ENCODE peak calls at places on chromosomes 1 and 21, in eight cellular contexts. X is activated T-helper 1 cell treated with anti-CD3 and anti-CD28 coated beads, Interleukin-2, amount 50 U/mL, for 16 hours; Z is uterus; L is activated naive CD8-positive, alpha-beta T cell treated with anti-CD3 and anti-CD28 coated beads, Interleukin-2, amount 50 U/mL, for 24 hours; R is NCI-H1417; M is stromal cell of bone marrow; T is NCI-H1105; W is choroid plexus epithelial cell. D is an unnamed sample.

GRCh38 chr1:217435159-217435558 is 195.7 kb downstream of the GPATCH2 start:
- DNase-seq in R (peak), T (peak), W (no peak), X (no peak), L (no peak), M (no peak), Z (no peak), D (no peak)

GRCh38 chr1:29832471-29832870 is 596.1 kb downstream of the PTPRU start:
- DNase-seq in X (no peak), W (no peak), R (no peak), T (no peak), M (no peak), L (no peak), Z (no peak), D (no peak)

GRCh38 chr1:218698181-218698580 is 353.0 kb downstream of the TGFB2 start:
- DNase-seq in Z (no peak), M (no peak), X (no peak), T (no peak), W (no peak), R (no peak), L (no peak), D (no peak)

GRCh38 chr1:37174876-37175275 is 140.6 kb upstream of the GRIK3 start:
- DNase-seq in Z (no peak), W (no peak), T (no peak), M (no peak), X (no peak), R (no peak), L (no peak), D (no peak)

GRCh38 chr1:150606743-150607142 is 22.7 kb downstream of the ENSA start:
- DNase-seq in R (no peak), W (no peak), T (no peak), L (no peak), M (no peak), Z (no peak), X (no peak), D (no peak)

GRCh38 chr1:2789164-2789985 is 12.1 kb downstream of the TTC34 start:
- DNase-seq in Z (no peak), R (no peak), T (no peak), W (no peak), X (no peak), M (no peak), L (no peak), D (no peak)

GRCh38 chr21:16409341-16409740 is 679.6 kb downstream of the USP25 start:
- DNase-seq in Z (no peak), W (no peak), T (no peak), R (no peak), X (no peak), L (no peak), M (no peak), D (no peak)

GRCh38 chr1:42979888-42980800 is 21.5 kb upstream of the SLC2A1 start:
- DNase-seq in W (no peak), M (no peak), R (no peak), X (no peak), L (no peak), Z (no peak), T (no peak), D (no peak)

GRCh38 chr1:204695692-204696091 is 10.2 kb upstream of the LRRN2 start:
- DNase-seq in Z (no peak), L (no peak), W (no peak), M (no peak), R (no peak), T (no peak), X (no peak), D (no peak)

GRCh38 chr1:45752014-45752413 is 1.6 kb upstream of the IPP start:
- DNase-seq in T (no peak), M (no peak), W (no peak), X (no peak), R (no peak), L (no peak), Z (no peak), D (no peak)

GRCh38 chr21:39441502-39442475 is 3.8 kb downstream of the LCA5L start:
- DNase-seq in T (peak), Z (no peak), M (no peak), L (peak), W (peak), X (no peak), R (peak), D (peak)

D was measured in K562.